ENCODE peak calls at places on chromosomes 2 and 18, in five cellular contexts. A, E, P, I and T are unnamed samples.

GRCh38 chr18:49548266-49548665 is 13.6 kb upstream of the LIPG start:
- DNase-seq in A (no peak), E (no peak), P (no peak), I (no peak), T (no peak)

GRCh38 chr18:7470503-7470902 is 96.6 kb upstream of the PTPRM start:
- DNase-seq in A (no peak), E (no peak), P (no peak), I (no peak), T (no peak)

GRCh38 chr18:63233334-63233733 is 86.2 kb downstream of the BCL2 start:
- DNase-seq in A (no peak), E (no peak), P (no peak), I (no peak), T (no peak)

GRCh38 chr2:16226942-16227664 is 286.8 kb downstream of the MYCN start:
- DNase-seq in A (no peak), E (peak; percentile 74), P (no peak), I (no peak), T (no peak)

GRCh38 chr18:35817604-35818352 is 154.7 kb upstream of the RMP24 start:
- DNase-seq in A (no peak), E (no peak), P (no peak), I (no peak), T (no peak)

GRCh38 chr2:81266106-81266505 is 961.6 kb upstream of the LRRTM1 start:
- DNase-seq in A (no peak), E (no peak), P (no peak), I (no peak), T (peak; percentile 14)

GRCh38 chr2:145563752-145564615 is 1044.1 kb upstream of the ZEB2 start:
- DNase-seq in A (no peak), E (no peak), P (peak; percentile 67), I (no peak), T (no peak)

GRCh38 chr2:236964291-236964690 is 121.4 kb upstream of the COPS8 start:
- DNase-seq in A (peak; percentile 77), E (no peak), P (no peak), I (no peak), T (no peak)

GRCh38 chr2:159381574-159381973 is 95.1 kb upstream of the WDSUB1 start:
- DNase-seq in A (no peak), E (no peak), P (no peak), I (no peak), T (no peak)

GRCh38 chr2:107072150-107072940 is 186.4 kb upstream of the ST6GAL2 start:
- DNase-seq in A (no peak), E (no peak), P (no peak), I (no peak), T (no peak)

GRCh38 chr2:10932345-10933151 is 20.8 kb downstream of the KCNF1 start:
- DNase-seq in A (no peak), E (no peak), P (no peak), I (no peak), T (no peak)